ENCODE peak calls at places on chromosomes 13 and 19, in nine cellular contexts. One of them, this sample, is unnamed.

GRCh38 chr19:46610413-46610775 is 9.3 kb downstream of the CALM3 start:
- DNase-seq in left ventricle myocardium inferior: peak; percentile 12
- DNase-seq in heart right ventricle: no peak
- DNase-seq in prostate gland: no peak
- DNase-seq in cardiac fibroblast: no peak
- DNase-seq in retinal pigment epithelial cell: no peak
- DNase-seq in AG04449: no peak
- DNase-seq in HCT116: no peak
- DNase-seq in mucosa of descending colon: peak; percentile 10
- DNase-seq in this sample: no peak

GRCh38 chr13:66513728-66514127 is 716.4 kb downstream of the PCDH9 start:
- DNase-seq in AG04449: no peak
- DNase-seq in left ventricle myocardium inferior: no peak
- DNase-seq in retinal pigment epithelial cell: peak; percentile 80
- DNase-seq in heart right ventricle: no peak
- DNase-seq in mucosa of descending colon: no peak
- DNase-seq in prostate gland: no peak
- DNase-seq in cardiac fibroblast: peak; percentile 76
- DNase-seq in HCT116: no peak
- DNase-seq in this sample: no peak

GRCh38 chr13:48857576-48857975 is 118.1 kb upstream of the FNDC3A start:
- DNase-seq in prostate gland: no peak
- DNase-seq in left ventricle myocardium inferior: no peak
- DNase-seq in AG04449: no peak
- DNase-seq in HCT116: no peak
- DNase-seq in heart right ventricle: no peak
- DNase-seq in mucosa of descending colon: no peak
- DNase-seq in cardiac fibroblast: no peak
- DNase-seq in retinal pigment epithelial cell: no peak
- DNase-seq in this sample: no peak

GRCh38 chr13:39385621-39386231 is 217.3 kb downstream of the LHFPL6 start:
- DNase-seq in retinal pigment epithelial cell: no peak
- DNase-seq in AG04449: no peak
- DNase-seq in left ventricle myocardium inferior: no peak
- DNase-seq in cardiac fibroblast: peak; percentile 64
- DNase-seq in prostate gland: no peak
- DNase-seq in HCT116: no peak
- DNase-seq in mucosa of descending colon: no peak
- DNase-seq in heart right ventricle: no peak
- DNase-seq in this sample: peak; percentile 4

GRCh38 chr13:94305463-94305862 is 174.0 kb downstream of the DCT start:
- DNase-seq in heart right ventricle: no peak
- DNase-seq in AG04449: no peak
- DNase-seq in left ventricle myocardium inferior: no peak
- DNase-seq in mucosa of descending colon: no peak
- DNase-seq in cardiac fibroblast: peak; percentile 81
- DNase-seq in retinal pigment epithelial cell: peak; percentile 62
- DNase-seq in HCT116: no peak
- DNase-seq in prostate gland: no peak
- DNase-seq in this sample: peak; percentile 34

GRCh38 chr13:31174018-31174417 is 12.3 kb upstream of the HSPH1 start:
- DNase-seq in HCT116: no peak
- DNase-seq in AG04449: no peak
- DNase-seq in cardiac fibroblast: peak; percentile 64
- DNase-seq in heart right ventricle: no peak
- DNase-seq in left ventricle myocardium inferior: no peak
- DNase-seq in retinal pigment epithelial cell: no peak
- DNase-seq in prostate gland: no peak
- DNase-seq in mucosa of descending colon: no peak
- DNase-seq in this sample: no peak

GRCh38 chr13:103178986-103179695 is 112.9 kb upstream of the SLC10A2 start:
- DNase-seq in AG04449: no peak
- DNase-seq in prostate gland: no peak
- DNase-seq in heart right ventricle: no peak
- DNase-seq in mucosa of descending colon: no peak
- DNase-seq in retinal pigment epithelial cell: no peak
- DNase-seq in cardiac fibroblast: no peak
- DNase-seq in HCT116: no peak
- DNase-seq in left ventricle myocardium inferior: no peak
- DNase-seq in this sample: no peak

GRCh38 chr19:46614114-46614701 is 10.7 kb downstream of the PTGIR start:
- DNase-seq in prostate gland: peak; percentile 74
- DNase-seq in retinal pigment epithelial cell: no peak
- DNase-seq in HCT116: peak; percentile 63
- DNase-seq in heart right ventricle: peak; percentile 86
- DNase-seq in mucosa of descending colon: peak; percentile 81
- DNase-seq in AG04449: no peak
- DNase-seq in left ventricle myocardium inferior: peak; percentile 86
- DNase-seq in cardiac fibroblast: peak; percentile 87
- DNase-seq in this sample: no peak

GRCh38 chr19:49875801-49876421 is 1.2 kb downstream of the AKT1S1 start:
- DNase-seq in heart right ventricle: peak; percentile 74
- DNase-seq in AG04449: no peak
- DNase-seq in HCT116: no peak
- DNase-seq in retinal pigment epithelial cell: no peak
- DNase-seq in left ventricle myocardium inferior: peak; percentile 64
- DNase-seq in mucosa of descending colon: peak; percentile 85
- DNase-seq in prostate gland: peak; percentile 57
- DNase-seq in cardiac fibroblast: peak; percentile 60
- DNase-seq in this sample: no peak

GRCh38 chr19:46692918-46693722 is 23.8 kb downstream of the PRKD2 start:
- DNase-seq in prostate gland: no peak
- DNase-seq in HCT116: no peak
- DNase-seq in left ventricle myocardium inferior: no peak
- DNase-seq in heart right ventricle: no peak
- DNase-seq in cardiac fibroblast: no peak
- DNase-seq in retinal pigment epithelial cell: no peak
- DNase-seq in mucosa of descending colon: no peak
- DNase-seq in AG04449: no peak
- DNase-seq in this sample: no peak

GRCh38 chr13:41061914-41062837 is 867 bp downstream of the WBP4 start:
- DNase-seq in prostate gland: no peak
- DNase-seq in left ventricle myocardium inferior: no peak
- DNase-seq in mucosa of descending colon: no peak
- DNase-seq in AG04449: no peak
- DNase-seq in HCT116: peak; percentile 48
- DNase-seq in cardiac fibroblast: peak; percentile 85
- DNase-seq in retinal pigment epithelial cell: no peak
- DNase-seq in heart right ventricle: no peak
- DNase-seq in this sample: no peak

GRCh38 chr13:81591528-81592220 is 1250.7 kb upstream of the SPRY2 start:
- DNase-seq in heart right ventricle: no peak
- DNase-seq in retinal pigment epithelial cell: no peak
- DNase-seq in prostate gland: no peak
- DNase-seq in HCT116: no peak
- DNase-seq in left ventricle myocardium inferior: no peak
- DNase-seq in AG04449: no peak
- DNase-seq in mucosa of descending colon: no peak
- DNase-seq in cardiac fibroblast: no peak
- DNase-seq in this sample: no peak

DNA sequence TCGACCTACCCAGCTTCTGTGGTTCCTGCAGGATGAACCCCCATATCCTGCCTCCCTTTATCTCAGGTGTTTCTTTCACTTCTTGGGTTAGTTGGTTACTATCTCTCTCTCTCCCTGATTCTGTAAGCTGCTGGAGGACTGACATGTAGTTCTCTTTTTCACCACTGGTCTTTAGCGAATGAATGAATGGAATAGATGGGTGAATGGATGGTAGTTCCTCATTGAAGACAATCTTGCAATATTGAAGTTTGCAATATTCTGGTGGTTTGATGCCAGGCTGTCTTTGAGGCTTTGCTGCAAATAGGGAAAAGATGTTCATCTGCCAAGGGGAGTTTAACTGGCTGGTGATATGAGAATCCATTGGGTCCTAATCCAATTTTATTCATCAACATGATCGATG is 120.2 kb downstream of the UBL3 start:
- DNase-seq in prostate gland: no peak
- DNase-seq in AG04449: no peak
- DNase-seq in heart right ventricle: no peak
- DNase-seq in retinal pigment epithelial cell: no peak
- DNase-seq in HCT116: no peak
- DNase-seq in mucosa of descending colon: no peak
- DNase-seq in cardiac fibroblast: no peak
- DNase-seq in left ventricle myocardium inferior: no peak
- DNase-seq in this sample: no peak
- H3K4me3 ChIP-seq in prostate gland: no peak overlapping the region
- H3K4me3 ChIP-seq in AG04449: no peak overlapping the region
- H3K4me3 ChIP-seq in heart right ventricle: no peak overlapping the region
- H3K4me3 ChIP-seq in retinal pigment epithelial cell: no peak overlapping the region
- H3K4me3 ChIP-seq in HCT116: no peak overlapping the region
- H3K4me3 ChIP-seq in mucosa of descending colon: no peak overlapping the region
- H3K4me3 ChIP-seq in cardiac fibroblast: no peak overlapping the region
- H3K4me3 ChIP-seq in left ventricle myocardium inferior: no peak overlapping the region
- H3K4me3 ChIP-seq in this sample: no peak overlapping the region

GRCh38 chr19:58429745-58430144 is 10.2 kb downstream of the ZNF132 start:
- DNase-seq in HCT116: no peak
- DNase-seq in retinal pigment epithelial cell: no peak
- DNase-seq in heart right ventricle: no peak
- DNase-seq in prostate gland: no peak
- DNase-seq in AG04449: no peak
- DNase-seq in left ventricle myocardium inferior: no peak
- DNase-seq in mucosa of descending colon: no peak
- DNase-seq in cardiac fibroblast: no peak
- DNase-seq in this sample: no peak

GRCh38 chr19:58434217-58434616 is 5.7 kb downstream of the ZNF132 start:
- DNase-seq in prostate gland: no peak
- DNase-seq in left ventricle myocardium inferior: no peak
- DNase-seq in AG04449: no peak
- DNase-seq in cardiac fibroblast: peak; percentile 26
- DNase-seq in HCT116: no peak
- DNase-seq in mucosa of descending colon: no peak
- DNase-seq in retinal pigment epithelial cell: no peak
- DNase-seq in heart right ventricle: no peak
- DNase-seq in this sample: no peak

GRCh38 chr19:58428617-58429016 is 11.3 kb downstream of the ZNF132 start:
- DNase-seq in prostate gland: no peak
- DNase-seq in HCT116: no peak
- DNase-seq in left ventricle myocardium inferior: no peak
- DNase-seq in heart right ventricle: no peak
- DNase-seq in retinal pigment epithelial cell: no peak
- DNase-seq in mucosa of descending colon: no peak
- DNase-seq in cardiac fibroblast: no peak
- DNase-seq in AG04449: no peak
- DNase-seq in this sample: no peak
- TF ChIP-seq CTCF in prostate gland: no peak
- TF ChIP-seq CTCF in HCT116: no peak
- TF ChIP-seq CTCF in left ventricle myocardium inferior: no peak
- TF ChIP-seq CTCF in heart right ventricle: no peak
- TF ChIP-seq CTCF in retinal pigment epithelial cell: no peak
- TF ChIP-seq CTCF in mucosa of descending colon: no peak
- TF ChIP-seq CTCF in cardiac fibroblast: no peak
- TF ChIP-seq CTCF in AG04449: no peak
- TF ChIP-seq CTCF in this sample: no peak

GRCh38 chr19:10292206-10292788 is 2.5 kb downstream of the ICAM5 start:
- DNase-seq in left ventricle myocardium inferior: peak; percentile 78
- DNase-seq in heart right ventricle: peak; percentile 85
- DNase-seq in retinal pigment epithelial cell: no peak
- DNase-seq in mucosa of descending colon: peak; percentile 93
- DNase-seq in cardiac fibroblast: peak; percentile 84
- DNase-seq in HCT116: peak; percentile 71
- DNase-seq in prostate gland: peak; percentile 58
- DNase-seq in AG04449: no peak
- DNase-seq in this sample: no peak

GRCh38 chr19:10292789-10293636 is 3.3 kb downstream of the ICAM5 start:
- DNase-seq in retinal pigment epithelial cell: no peak
- DNase-seq in AG04449: no peak
- DNase-seq in cardiac fibroblast: no peak
- DNase-seq in prostate gland: no peak
- DNase-seq in HCT116: no peak
- DNase-seq in heart right ventricle: no peak
- DNase-seq in mucosa of descending colon: peak; percentile 66
- DNase-seq in left ventricle myocardium inferior: no peak
- DNase-seq in this sample: no peak

GRCh38 chr19:10290439-10290875 is 705 bp downstream of the ICAM5 start:
- DNase-seq in HCT116: no peak
- DNase-seq in mucosa of descending colon: no peak
- DNase-seq in retinal pigment epithelial cell: no peak
- DNase-seq in cardiac fibroblast: no peak
- DNase-seq in AG04449: no peak
- DNase-seq in prostate gland: no peak
- DNase-seq in heart right ventricle: no peak
- DNase-seq in left ventricle myocardium inferior: no peak
- DNase-seq in this sample: no peak

GRCh38 chr19:10290876-10291553 is 1.3 kb downstream of the ICAM5 start:
- DNase-seq in retinal pigment epithelial cell: no peak
- DNase-seq in AG04449: no peak
- DNase-seq in heart right ventricle: peak; percentile 64
- DNase-seq in prostate gland: no peak
- DNase-seq in left ventricle myocardium inferior: peak; percentile 72
- DNase-seq in cardiac fibroblast: peak; percentile 56
- DNase-seq in mucosa of descending colon: peak; percentile 86
- DNase-seq in HCT116: peak; percentile 50
- DNase-seq in this sample: no peak

GRCh38 chr19:10291554-10292205 is 1.9 kb downstream of the ICAM5 start:
- DNase-seq in retinal pigment epithelial cell: no peak
- DNase-seq in AG04449: no peak
- DNase-seq in HCT116: no peak
- DNase-seq in prostate gland: no peak
- DNase-seq in cardiac fibroblast: no peak
- DNase-seq in heart right ventricle: no peak
- DNase-seq in mucosa of descending colon: peak; percentile 61
- DNase-seq in left ventricle myocardium inferior: no peak
- DNase-seq in this sample: no peak
- H3K4me3 ChIP-seq in retinal pigment epithelial cell: peak overlapping the region; percentile 30
- H3K4me3 ChIP-seq in AG04449: peak overlapping the region; percentile 60
- H3K4me3 ChIP-seq in HCT116: peak overlapping the region; percentile 91
- H3K4me3 ChIP-seq in prostate gland: peak overlapping the region; percentile 23
- H3K4me3 ChIP-seq in cardiac fibroblast: peak overlapping the region; percentile 47
- H3K4me3 ChIP-seq in heart right ventricle: peak overlapping the region; percentile 32
- H3K4me3 ChIP-seq in mucosa of descending colon: no peak overlapping the region
- H3K4me3 ChIP-seq in left ventricle myocardium inferior: peak overlapping the region; percentile 67
- H3K4me3 ChIP-seq in this sample: peak overlapping the region; percentile 46

DNA sequence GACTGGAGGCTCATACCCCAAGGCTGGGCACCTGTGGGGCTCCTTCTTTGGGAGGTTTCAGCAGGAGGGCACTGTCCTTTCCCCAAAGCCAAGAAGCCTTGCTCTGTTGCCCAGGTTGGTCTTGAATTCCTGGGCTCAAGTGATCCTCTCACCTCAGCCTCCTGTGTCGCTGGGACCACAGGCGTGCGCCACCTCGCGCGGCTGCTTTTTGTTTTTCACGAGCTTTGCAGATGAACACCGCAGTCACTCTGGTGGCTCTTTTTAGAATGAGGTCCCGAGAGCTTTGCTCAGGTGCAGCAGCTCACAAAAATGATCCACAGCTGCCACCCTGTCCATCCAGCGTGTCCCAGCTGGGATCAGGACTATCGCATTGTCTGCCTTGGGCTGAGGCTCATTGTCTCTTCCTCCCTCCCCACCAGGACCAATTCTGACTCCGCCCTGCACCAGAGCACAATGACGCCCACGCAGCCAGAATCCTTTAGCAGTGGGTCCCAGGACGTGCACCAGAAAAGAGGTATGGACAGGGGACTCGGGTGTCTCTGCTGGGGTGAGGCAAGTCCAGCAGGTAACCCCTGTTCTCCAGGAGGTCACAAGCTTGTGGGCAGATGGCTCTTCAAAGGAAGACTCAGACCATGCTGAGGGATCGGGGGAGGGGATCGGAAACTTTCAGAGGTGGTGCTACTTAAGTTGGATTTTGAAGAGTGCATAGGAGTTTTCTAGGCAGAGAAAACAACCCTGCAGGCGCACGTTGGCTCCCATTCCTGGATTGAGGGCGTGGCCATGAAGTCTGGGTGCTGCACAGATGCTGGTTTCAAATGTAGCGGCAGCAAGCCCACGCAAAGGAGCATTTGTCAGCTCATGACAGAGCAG is 41.5 kb downstream of the COMP start:
- DNase-seq in AG04449: no peak
- DNase-seq in heart right ventricle: no peak
- DNase-seq in prostate gland: no peak
- DNase-seq in HCT116: no peak
- DNase-seq in retinal pigment epithelial cell: no peak
- DNase-seq in cardiac fibroblast: no peak
- DNase-seq in mucosa of descending colon: no peak
- DNase-seq in left ventricle myocardium inferior: no peak
- DNase-seq in this sample: no peak
- TF ChIP-seq CTCF in AG04449: no peak
- TF ChIP-seq CTCF in heart right ventricle: no peak
- TF ChIP-seq CTCF in prostate gland: no peak
- TF ChIP-seq CTCF in HCT116: no peak
- TF ChIP-seq CTCF in retinal pigment epithelial cell: no peak
- TF ChIP-seq CTCF in cardiac fibroblast: no peak
- TF ChIP-seq CTCF in mucosa of descending colon: no peak
- TF ChIP-seq CTCF in left ventricle myocardium inferior: no peak
- TF ChIP-seq CTCF in this sample: no peak